ENCODE peak calls at places on chromosomes 12 and 14, in five cellular contexts. M is ovary, I is tibial artery, E is fibroblast of lung, L is suprapubic skin. B is an unnamed sample.

GRCh38 chr12:12927211-12928079 is 24.5 kb downstream of the GPRC5D start:
- DNase-seq in M (peak; percentile 85), I (peak; percentile 90), E (peak; percentile 82), L (peak; percentile 83), B (peak; percentile 87)

GRCh38 chr12:15527201-15527782 is 205.0 kb downstream of the PTPRO start:
- DNase-seq in M (no peak), I (peak; percentile 69), E (peak; percentile 30), L (no peak), B (no peak)

GRCh38 chr14:54877703-54878021 is 25.0 kb downstream of the GCH1 start:
- DNase-seq in M (no peak), I (no peak), E (no peak), L (no peak), B (no peak)

GRCh38 chr12:114096461-114096860 is 130.3 kb upstream of the RBM19 start:
- DNase-seq in M (no peak), I (no peak), E (no peak), L (no peak), B (no peak)

GRCh38 chr12:122870867-122871664 is 24.9 kb downstream of the VPS37B start:
- DNase-seq in M (no peak), I (peak; percentile 69), E (peak; percentile 67), L (peak; percentile 79), B (peak; percentile 46)

GRCh38 chr14:54253195-54253947 is 143.4 kb upstream of the CDKN3 start:
- DNase-seq in M (no peak), I (no peak), E (peak; percentile 63), L (no peak), B (no peak)

GRCh38 chr12:118103601-118104382 is at the start of gene VSIG10:
- DNase-seq in M (peak; percentile 80), I (peak; percentile 85), E (peak; percentile 57), L (peak; percentile 85), B (peak; percentile 94)

GRCh38 chr12:116818341-116818856 is 62.8 kb downstream of the HRK start:
- DNase-seq in M (peak; percentile 44), I (no peak), E (peak; percentile 14), L (no peak), B (no peak)

GRCh38 chr12:79420146-79420618 is 270.6 kb downstream of the PAWR start:
- DNase-seq in M (no peak), I (no peak), E (peak; percentile 90), L (no peak), B (no peak)

GRCh38 chr14:75204106-75204505 is 27.7 kb upstream of the TMED10 start:
- DNase-seq in M (no peak), I (no peak), E (peak; percentile 4), L (no peak), B (no peak)

GRCh38 chr12:20492251-20492728 is 124.0 kb downstream of the PDE3A start:
- DNase-seq in M (no peak), I (no peak), E (peak; percentile 25), L (no peak), B (no peak)

GRCh38 chr12:89344862-89345202 is 7.5 kb downstream of the DUSP6 start:
- DNase-seq in M (no peak), I (no peak), E (no peak), L (no peak), B (no peak)

GRCh38 chr12:89347325-89347829 is 4.9 kb downstream of the DUSP6 start:
- DNase-seq in M (no peak), I (no peak), E (no peak), L (no peak), B (no peak)

GRCh38 chr12:89345376-89345775 is 6.9 kb downstream of the DUSP6 start:
- DNase-seq in M (no peak), I (no peak), E (no peak), L (no peak), B (no peak)

GRCh38 chr12:89345830-89346740 is 6.2 kb downstream of the DUSP6 start:
- DNase-seq in M (no peak), I (peak; percentile 68), E (peak; percentile 69), L (no peak), B (peak; percentile 78)

DNA sequence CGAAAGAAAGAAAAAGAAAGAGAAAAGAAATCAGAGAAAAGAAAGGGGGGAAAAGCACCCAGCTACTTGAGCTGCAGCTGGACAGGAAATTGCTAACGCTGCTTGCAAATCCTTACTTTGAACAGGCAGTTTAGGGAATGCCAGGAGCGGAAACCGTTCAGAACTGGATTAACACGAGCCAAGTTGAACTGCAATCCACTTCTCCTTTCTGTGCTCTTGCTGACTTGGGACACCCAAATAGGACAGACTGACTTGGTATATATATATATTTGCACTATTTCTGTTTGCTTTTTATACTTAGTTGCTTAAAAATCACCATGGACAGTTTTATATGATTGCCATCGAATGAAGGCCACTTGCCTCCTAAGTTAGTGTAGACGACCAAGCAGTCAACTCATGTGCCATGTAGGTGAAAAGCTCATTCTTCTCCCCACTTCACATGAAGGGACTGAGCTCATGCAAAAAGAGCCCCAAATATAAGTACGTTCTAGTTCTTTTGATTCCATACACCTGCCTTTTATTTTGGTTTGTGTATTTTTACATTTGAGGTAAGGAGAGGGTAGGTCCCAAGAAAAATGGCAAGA is 5.5 kb downstream of the DUSP6 start:
- DNase-seq in M (no peak), I (no peak), E (peak; percentile 71), L (no peak), B (no peak)
- H3K27me3 ChIP-seq in M (no peaks in the 10 kb centered on the region), I (no peaks in the 10 kb centered on the region), E (no peaks in the 10 kb centered on the region), L (no peaks in the 10 kb centered on the region), B (no peaks in the 10 kb centered on the region)

GRCh38 chr12:6821674-6822433 is at the start of gene GPR162:
- DNase-seq in M (peak; percentile 73), I (no peak), E (peak; percentile 61), L (no peak), B (peak; percentile 85)
- H3K27me3 ChIP-seq in M (no peaks in the 10 kb centered on the region), I (peaks cover 67% of the 10 kb centered on the region), E (peaks cover 2% of the 10 kb centered on the region), L (peaks cover 42% of the 10 kb centered on the region), B (peaks cover 55% of the 10 kb centered on the region)

GRCh38 chr12:52679875-52680274 is 332 bp downstream of the KRT1 start:
- DNase-seq in M (no peak), I (no peak), E (no peak), L (no peak), B (no peak)

GRCh38 chr12:52675301-52675701 is 4.9 kb downstream of the KRT1 start:
- DNase-seq in M (no peak), I (no peak), E (no peak), L (no peak), B (no peak)

GRCh38 chr12:52677126-52677525 is 3.1 kb downstream of the KRT1 start:
- DNase-seq in M (no peak), I (no peak), E (no peak), L (no peak), B (no peak)

GRCh38 chr12:52676163-52676562 is 4.0 kb downstream of the KRT1 start:
- DNase-seq in M (no peak), I (no peak), E (no peak), L (no peak), B (no peak)

GRCh38 chr12:52677671-52678070 is 2.5 kb downstream of the KRT1 start:
- DNase-seq in M (no peak), I (no peak), E (no peak), L (no peak), B (no peak)
- H3K27me3 ChIP-seq in M (no peaks in the 10 kb centered on the region), I (peaks cover 19% of the 10 kb centered on the region), E (no peaks in the 10 kb centered on the region), L (peaks cover 7% of the 10 kb centered on the region), B (peaks cover 17% of the 10 kb centered on the region)

GRCh38 chr12:125181107-125181506 is 115.9 kb downstream of the AACS start:
- DNase-seq in M (no peak), I (no peak), E (no peak), L (no peak), B (no peak)

GRCh38 chr12:125183187-125184067 is 118.2 kb downstream of the AACS start:
- DNase-seq in M (peak; percentile 80), I (peak; percentile 77), E (peak; percentile 63), L (no peak), B (peak; percentile 92)

GRCh38 chr12:125184213-125184952 is 119.1 kb downstream of the AACS start:
- DNase-seq in M (no peak), I (no peak), E (no peak), L (no peak), B (no peak)

GRCh38 chr12:125178222-125178621 is 113.0 kb downstream of the AACS start:
- DNase-seq in M (no peak), I (no peak), E (no peak), L (no peak), B (no peak)

DNA sequence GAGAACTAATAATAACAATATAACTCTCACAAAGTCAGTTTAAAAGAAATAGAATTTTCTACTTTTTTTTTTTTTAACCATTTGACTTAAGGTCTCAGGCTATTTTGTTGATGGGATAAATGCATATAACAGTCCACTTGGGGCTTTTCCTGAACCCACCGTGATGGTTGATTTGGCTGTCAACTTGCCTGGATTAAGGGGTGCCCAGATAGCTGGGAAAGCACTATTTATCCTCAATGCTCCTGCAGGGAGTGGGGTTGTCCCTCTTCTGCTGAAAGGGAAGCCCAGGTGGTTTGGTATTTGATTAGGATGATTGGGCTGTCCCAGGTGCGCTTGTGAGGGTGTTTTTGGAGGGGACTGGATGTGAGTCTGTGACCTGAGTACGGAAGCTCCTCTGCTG is 114.9 kb downstream of the AACS start:
- DNase-seq in M (no peak), I (no peak), E (no peak), L (no peak), B (no peak)
- H3K27me3 ChIP-seq in M (no peaks in the 10 kb centered on the region), I (peaks cover 48% of the 10 kb centered on the region), E (peaks cover 9% of the 10 kb centered on the region), L (peaks cover 41% of the 10 kb centered on the region), B (peaks cover 80% of the 10 kb centered on the region)

GRCh38 chr14:105483300-105484068 is 3.2 kb upstream of the CRIP1 start:
- DNase-seq in M (no peak), I (peak; percentile 95), E (no peak), L (no peak), B (no peak)

GRCh38 chr14:105486333-105486973 is at the start of gene CRIP1:
- DNase-seq in M (no peak), I (no peak), E (no peak), L (no peak), B (no peak)

GRCh38 chr14:105485720-105486332 is 860 bp upstream of the CRIP1 start:
- DNase-seq in M (no peak), I (no peak), E (no peak), L (no peak), B (no peak)

GRCh38 chr14:105484069-105484996 is 2.4 kb upstream of the CRIP1 start:
- DNase-seq in M (no peak), I (peak; percentile 88), E (no peak), L (no peak), B (no peak)

GRCh38 chr14:105484997-105485393 is 1.7 kb upstream of the CRIP1 start:
- DNase-seq in M (no peak), I (no peak), E (no peak), L (no peak), B (no peak)
- H3K27me3 ChIP-seq in M (no peaks in the 10 kb centered on the region), I (no peaks in the 10 kb centered on the region), E (peaks cover 19% of the 10 kb centered on the region), L (no peaks in the 10 kb centered on the region), B (no peaks in the 10 kb centered on the region)

DNA sequence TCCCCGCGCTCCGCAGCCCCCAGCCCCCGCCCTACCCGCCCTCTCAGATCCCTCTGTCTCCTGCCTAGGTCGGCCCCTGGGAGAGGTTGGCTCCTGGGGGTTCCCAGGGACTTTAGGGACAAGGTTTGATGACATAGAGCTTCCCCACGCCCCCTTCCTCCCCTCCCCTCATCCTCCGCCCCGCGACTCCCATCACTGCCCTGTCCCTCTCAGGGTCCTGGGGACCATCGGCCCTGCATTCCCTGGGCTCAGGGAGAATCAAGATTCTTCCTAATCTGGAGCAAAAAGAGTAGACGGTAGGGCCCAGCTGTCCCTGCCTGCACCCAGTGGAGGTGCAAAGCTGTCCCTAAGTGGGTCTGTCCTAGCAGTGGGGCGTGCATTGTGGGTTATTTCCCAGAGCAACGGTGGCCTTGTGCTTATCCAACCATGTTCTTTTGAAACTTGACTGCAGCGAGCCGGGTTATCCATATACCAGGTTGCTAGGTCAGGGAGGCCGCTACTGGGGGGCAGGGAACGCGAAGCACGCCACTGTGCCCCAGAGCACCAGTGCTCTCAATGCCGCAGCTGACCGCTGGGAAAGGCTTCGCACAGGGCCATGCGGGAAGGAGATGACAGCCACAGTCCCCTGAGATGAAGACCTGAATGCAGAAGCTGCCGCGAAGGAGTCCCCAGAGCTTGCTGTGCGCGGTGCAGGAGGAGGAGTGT is 124.4 kb upstream of the PRMT8 start:
- DNase-seq in M (no peak), I (no peak), E (no peak), L (no peak), B (no peak)
- H3K27me3 ChIP-seq in M (peaks cover 3% of the 10 kb centered on the region), I (peaks cover 66% of the 10 kb centered on the region), E (peaks cover 26% of the 10 kb centered on the region), L (peaks cover 58% of the 10 kb centered on the region), B (peaks cover 20% of the 10 kb centered on the region)